ENCODE peak calls at places on chromosome 21, in eight cellular contexts. One of them, this sample, is unnamed. For H3K27me3, the result is how much of the 10 kb centered on the place peaks cover.

GRCh38 chr21:45102391-45102932 is 28.1 kb downstream of the ADARB1 start:
- DNase-seq in left lung: no peak
- DNase-seq in neural progenitor cell: no peak
- DNase-seq in Caco-2: no peak
- DNase-seq in prostate gland: peak
- DNase-seq in uterus: no peak
- DNase-seq in colonic mucosa: peak
- DNase-seq in cardiac muscle cell: peak
- DNase-seq in this sample: no peak

GRCh38 chr21:44425895-44426662 is 29.2 kb upstream of the LRRC3 start:
- DNase-seq in left lung: peak
- DNase-seq in neural progenitor cell: no peak
- DNase-seq in Caco-2: no peak
- DNase-seq in prostate gland: no peak
- DNase-seq in uterus: no peak
- DNase-seq in colonic mucosa: no peak
- DNase-seq in cardiac muscle cell: no peak
- DNase-seq in this sample: no peak

GRCh38 chr21:15549671-15550070 is 180.1 kb upstream of the USP25 start:
- DNase-seq in left lung: no peak
- DNase-seq in neural progenitor cell: no peak
- DNase-seq in Caco-2: no peak
- DNase-seq in prostate gland: no peak
- DNase-seq in uterus: no peak
- DNase-seq in colonic mucosa: no peak
- DNase-seq in cardiac muscle cell: peak
- DNase-seq in this sample: no peak

GRCh38 chr21:46605759-46606426 is 1.0 kb upstream of the S100B start:
- DNase-seq in left lung: peak
- DNase-seq in neural progenitor cell: no peak
- DNase-seq in Caco-2: no peak
- DNase-seq in prostate gland: no peak
- DNase-seq in uterus: no peak
- DNase-seq in colonic mucosa: no peak
- DNase-seq in cardiac muscle cell: no peak
- DNase-seq in this sample: no peak

GRCh38 chr21:28627691-28628090 is 365.0 kb downstream of the LTN1 start:
- DNase-seq in left lung: no peak
- DNase-seq in neural progenitor cell: no peak
- DNase-seq in Caco-2: no peak
- DNase-seq in prostate gland: no peak
- DNase-seq in uterus: no peak
- DNase-seq in colonic mucosa: no peak
- DNase-seq in cardiac muscle cell: no peak
- DNase-seq in this sample: no peak

GRCh38 chr21:37060296-37060695 is 12.6 kb downstream of the PIGP start:
- DNase-seq in left lung: peak
- DNase-seq in neural progenitor cell: peak
- DNase-seq in Caco-2: peak
- DNase-seq in prostate gland: no peak
- DNase-seq in uterus: no peak
- DNase-seq in colonic mucosa: peak
- DNase-seq in cardiac muscle cell: peak
- DNase-seq in this sample: peak

GRCh38 chr21:46411236-46411635 is 47.5 kb upstream of the DIP2A start:
- DNase-seq in left lung: no peak
- DNase-seq in neural progenitor cell: peak
- DNase-seq in Caco-2: no peak
- DNase-seq in prostate gland: no peak
- DNase-seq in uterus: no peak
- DNase-seq in colonic mucosa: no peak
- DNase-seq in cardiac muscle cell: no peak
- DNase-seq in this sample: no peak

GRCh38 chr21:19900149-19900548 is 1098.1 kb upstream of the NCAM2 start:
- DNase-seq in left lung: no peak
- DNase-seq in neural progenitor cell: no peak
- DNase-seq in Caco-2: no peak
- DNase-seq in prostate gland: no peak
- DNase-seq in uterus: no peak
- DNase-seq in colonic mucosa: no peak
- DNase-seq in cardiac muscle cell: no peak
- DNase-seq in this sample: no peak

GRCh38 chr21:45640888-45641479 is 2.5 kb upstream of the PCBP3 start:
- DNase-seq in left lung: no peak
- DNase-seq in neural progenitor cell: peak
- DNase-seq in Caco-2: no peak
- DNase-seq in prostate gland: no peak
- DNase-seq in uterus: no peak
- DNase-seq in colonic mucosa: peak
- DNase-seq in cardiac muscle cell: peak
- DNase-seq in this sample: no peak

GRCh38 chr21:27248791-27249190 is 281.9 kb upstream of the ADAMTS5 start:
- DNase-seq in left lung: no peak
- DNase-seq in neural progenitor cell: no peak
- DNase-seq in Caco-2: no peak
- DNase-seq in prostate gland: no peak
- DNase-seq in uterus: no peak
- DNase-seq in colonic mucosa: no peak
- DNase-seq in cardiac muscle cell: no peak
- DNase-seq in this sample: no peak

GRCh38 chr21:33441489-33442477 is 38.0 kb downstream of the TMEM50B start:
- DNase-seq in left lung: peak
- DNase-seq in neural progenitor cell: no peak
- DNase-seq in Caco-2: no peak
- DNase-seq in prostate gland: no peak
- DNase-seq in uterus: no peak
- DNase-seq in colonic mucosa: peak
- DNase-seq in cardiac muscle cell: peak
- DNase-seq in this sample: peak

GRCh38 chr21:44779417-44780139 is 22.0 kb downstream of the UBE2G2 start:
- DNase-seq in left lung: no peak
- DNase-seq in neural progenitor cell: no peak
- DNase-seq in Caco-2: no peak
- DNase-seq in prostate gland: no peak
- DNase-seq in uterus: no peak
- DNase-seq in colonic mucosa: no peak
- DNase-seq in cardiac muscle cell: peak
- DNase-seq in this sample: no peak

GRCh38 chr21:31316488-31317169 is 27.4 kb downstream of the TIAM1 start:
- DNase-seq in left lung: no peak
- DNase-seq in neural progenitor cell: no peak
- DNase-seq in Caco-2: no peak
- DNase-seq in prostate gland: no peak
- DNase-seq in uterus: no peak
- DNase-seq in colonic mucosa: no peak
- DNase-seq in cardiac muscle cell: peak
- DNase-seq in this sample: no peak

GRCh38 chr21:28828981-28829380 is 163.7 kb downstream of the LTN1 start:
- DNase-seq in left lung: no peak
- DNase-seq in neural progenitor cell: no peak
- DNase-seq in Caco-2: no peak
- DNase-seq in prostate gland: no peak
- DNase-seq in uterus: no peak
- DNase-seq in colonic mucosa: no peak
- DNase-seq in cardiac muscle cell: no peak
- DNase-seq in this sample: no peak

GRCh38 chr21:46295177-46295711 is 9.1 kb downstream of the YBEY start:
- DNase-seq in left lung: no peak
- DNase-seq in neural progenitor cell: peak
- DNase-seq in Caco-2: no peak
- DNase-seq in prostate gland: no peak
- DNase-seq in uterus: no peak
- DNase-seq in colonic mucosa: no peak
- DNase-seq in cardiac muscle cell: peak
- DNase-seq in this sample: no peak

GRCh38 chr21:37224861-37225260 is 42.3 kb downstream of the VPS26C start:
- DNase-seq in left lung: no peak
- DNase-seq in neural progenitor cell: no peak
- DNase-seq in Caco-2: no peak
- DNase-seq in prostate gland: no peak
- DNase-seq in uterus: no peak
- DNase-seq in colonic mucosa: no peak
- DNase-seq in cardiac muscle cell: no peak
- DNase-seq in this sample: no peak

GRCh38 chr21:45584786-45585185 is 42.5 kb upstream of the SLC19A1 start:
- DNase-seq in left lung: peak
- DNase-seq in neural progenitor cell: no peak
- DNase-seq in Caco-2: peak
- DNase-seq in prostate gland: no peak
- DNase-seq in uterus: peak
- DNase-seq in colonic mucosa: no peak
- DNase-seq in cardiac muscle cell: no peak
- DNase-seq in this sample: no peak

GRCh38 chr21:45418301-45419071 is 13.5 kb downstream of the COL18A1 start:
- DNase-seq in left lung: no peak
- DNase-seq in neural progenitor cell: no peak
- DNase-seq in Caco-2: no peak
- DNase-seq in prostate gland: no peak
- DNase-seq in uterus: no peak
- DNase-seq in colonic mucosa: no peak
- DNase-seq in cardiac muscle cell: no peak
- DNase-seq in this sample: no peak

GRCh38 chr21:32940079-32941014 is 85.4 kb upstream of the OLIG2 start:
- DNase-seq in left lung: no peak
- DNase-seq in neural progenitor cell: peak
- DNase-seq in Caco-2: peak
- DNase-seq in prostate gland: peak
- DNase-seq in uterus: no peak
- DNase-seq in colonic mucosa: peak
- DNase-seq in cardiac muscle cell: peak
- DNase-seq in this sample: no peak

GRCh38 chr21:43866233-43866632 is 1.2 kb downstream of the AGPAT3 start:
- DNase-seq in left lung: no peak
- DNase-seq in neural progenitor cell: peak
- DNase-seq in Caco-2: no peak
- DNase-seq in prostate gland: peak
- DNase-seq in uterus: peak
- DNase-seq in colonic mucosa: peak
- DNase-seq in cardiac muscle cell: peak
- DNase-seq in this sample: no peak

DNA sequence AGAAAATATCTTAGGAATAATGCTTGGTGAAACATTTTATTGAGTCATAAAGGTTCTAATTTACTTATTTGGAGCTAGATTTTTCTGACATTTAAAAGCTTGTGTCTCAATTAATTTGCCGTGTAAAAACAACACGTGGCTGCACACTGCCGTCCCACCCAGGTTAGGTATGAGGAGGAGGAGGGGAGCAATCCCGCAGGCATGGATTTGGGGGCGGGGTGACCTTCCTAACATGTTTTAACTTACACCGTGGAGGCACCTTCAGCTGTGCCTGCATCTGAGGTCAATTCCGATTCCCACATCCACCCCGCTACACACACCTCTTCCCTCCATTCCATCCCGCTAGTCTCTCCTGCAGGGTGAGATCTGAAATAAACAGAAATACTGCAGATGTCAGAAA is 28.5 kb upstream of the UMODL1 start:
- DNase-seq in left lung: no peak
- DNase-seq in neural progenitor cell: no peak
- DNase-seq in Caco-2: no peak
- DNase-seq in prostate gland: no peak
- DNase-seq in uterus: no peak
- DNase-seq in colonic mucosa: no peak
- DNase-seq in cardiac muscle cell: no peak
- DNase-seq in this sample: no peak
- H3K27me3 ChIP-seq in left lung: under half
- H3K27me3 ChIP-seq in neural progenitor cell: under half
- H3K27me3 ChIP-seq in Caco-2: under half
- H3K27me3 ChIP-seq in prostate gland: under half
- H3K27me3 ChIP-seq in uterus: under half
- H3K27me3 ChIP-seq in colonic mucosa: under half
- H3K27me3 ChIP-seq in cardiac muscle cell: under half
- H3K27me3 ChIP-seq in this sample: under half

DNA sequence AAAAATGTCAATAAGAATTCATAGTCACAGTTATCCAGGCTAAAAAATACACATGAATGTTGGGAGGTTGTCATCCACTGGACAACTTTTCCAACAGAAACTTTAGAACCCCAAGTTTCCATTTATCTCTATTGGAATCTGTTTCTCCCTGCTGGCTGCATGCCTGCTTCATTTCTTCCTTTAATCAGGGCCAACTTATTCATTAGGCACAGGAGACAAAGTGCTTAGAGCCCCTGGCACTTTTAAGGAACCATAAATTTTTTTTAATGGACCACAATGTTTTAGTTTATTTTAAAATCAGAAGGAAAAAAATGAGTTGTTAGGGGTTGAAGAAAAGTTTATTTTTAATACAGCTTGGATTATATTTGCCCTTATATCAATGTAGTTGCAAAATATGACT is 26.7 kb upstream of the C2CD2 start:
- DNase-seq in left lung: no peak
- DNase-seq in neural progenitor cell: no peak
- DNase-seq in Caco-2: no peak
- DNase-seq in prostate gland: no peak
- DNase-seq in uterus: no peak
- DNase-seq in colonic mucosa: no peak
- DNase-seq in cardiac muscle cell: no peak
- DNase-seq in this sample: no peak
- TF ChIP-seq CTCF in left lung: no peak
- TF ChIP-seq CTCF in neural progenitor cell: no peak
- TF ChIP-seq CTCF in Caco-2: no peak
- TF ChIP-seq CTCF in prostate gland: no peak
- TF ChIP-seq CTCF in uterus: no peak
- TF ChIP-seq CTCF in colonic mucosa: no peak
- TF ChIP-seq CTCF in cardiac muscle cell: no peak
- TF ChIP-seq CTCF in this sample: no peak

GRCh38 chr21:41508415-41509205 is 652 bp upstream of the TMPRSS2 start:
- DNase-seq in left lung: no peak
- DNase-seq in neural progenitor cell: no peak
- DNase-seq in Caco-2: no peak
- DNase-seq in prostate gland: no peak
- DNase-seq in uterus: no peak
- DNase-seq in colonic mucosa: peak
- DNase-seq in cardiac muscle cell: no peak
- DNase-seq in this sample: no peak
- H3K4me3 ChIP-seq in left lung: peak
- H3K4me3 ChIP-seq in neural progenitor cell: peak
- H3K4me3 ChIP-seq in Caco-2: peak
- H3K4me3 ChIP-seq in prostate gland: peak
- H3K4me3 ChIP-seq in uterus: no peak
- H3K4me3 ChIP-seq in colonic mucosa: peak
- H3K4me3 ChIP-seq in cardiac muscle cell: peak
- H3K4me3 ChIP-seq in this sample: no peak

GRCh38 chr21:38447611-38448010 is 50.7 kb downstream of the ERG start:
- DNase-seq in left lung: no peak
- DNase-seq in neural progenitor cell: no peak
- DNase-seq in Caco-2: no peak
- DNase-seq in prostate gland: no peak
- DNase-seq in uterus: no peak
- DNase-seq in colonic mucosa: no peak
- DNase-seq in cardiac muscle cell: no peak
- DNase-seq in this sample: no peak

GRCh38 chr21:38454161-38454560 is 44.1 kb downstream of the ERG start:
- DNase-seq in left lung: no peak
- DNase-seq in neural progenitor cell: no peak
- DNase-seq in Caco-2: no peak
- DNase-seq in prostate gland: no peak
- DNase-seq in uterus: no peak
- DNase-seq in colonic mucosa: no peak
- DNase-seq in cardiac muscle cell: no peak
- DNase-seq in this sample: no peak

GRCh38 chr21:38443110-38443509 is 55.2 kb downstream of the ERG start:
- DNase-seq in left lung: no peak
- DNase-seq in neural progenitor cell: no peak
- DNase-seq in Caco-2: no peak
- DNase-seq in prostate gland: no peak
- DNase-seq in uterus: no peak
- DNase-seq in colonic mucosa: no peak
- DNase-seq in cardiac muscle cell: peak
- DNase-seq in this sample: no peak

GRCh38 chr21:38448619-38449186 is 49.6 kb downstream of the ERG start:
- DNase-seq in left lung: no peak
- DNase-seq in neural progenitor cell: peak
- DNase-seq in Caco-2: no peak
- DNase-seq in prostate gland: no peak
- DNase-seq in uterus: no peak
- DNase-seq in colonic mucosa: no peak
- DNase-seq in cardiac muscle cell: peak
- DNase-seq in this sample: no peak
- H3K27me3 ChIP-seq in left lung: under half
- H3K27me3 ChIP-seq in neural progenitor cell: half or more
- H3K27me3 ChIP-seq in Caco-2: under half
- H3K27me3 ChIP-seq in prostate gland: under half
- H3K27me3 ChIP-seq in uterus: under half
- H3K27me3 ChIP-seq in colonic mucosa: under half
- H3K27me3 ChIP-seq in cardiac muscle cell: under half
- H3K27me3 ChIP-seq in this sample: under half